ENCODE peak calls at places on chromosome 17, in six cellular contexts. U is head of caudate nucleus; A is transverse colon; W is Jurkat, Clone E6-1; X is AG04450; L is activated T-helper 1 cell treated with Interleukin-2 at 50 U/mL for 16 hours. Y is an unnamed sample.

GRCh38 chr17:74361613-74362391 is at the start of gene BTBD17:
- DNase-seq in U (peak), W (no peak), L (no peak), A (peak), X (no peak), Y (peak)

GRCh38 chr17:50593321-50593720 is 32.8 kb downstream of the CACNA1G start:
- DNase-seq in U (no peak), A (no peak), X (no peak), W (no peak), L (no peak), Y (no peak)

GRCh38 chr17:76146053-76146875 is 5.2 kb upstream of the FOXJ1 start:
- DNase-seq in X (no peak), A (no peak), W (no peak), L (no peak), U (no peak), Y (no peak)

GRCh38 chr17:66190738-66191606 is 961 bp downstream of the CEP112 start:
- DNase-seq in X (no peak), L (no peak), A (no peak), W (no peak), U (no peak), Y (no peak)

GRCh38 chr17:61179316-61179715 is 220.3 kb upstream of the TBX2 start:
- DNase-seq in L (no peak), X (no peak), U (no peak), W (no peak), A (no peak), Y (no peak)

GRCh38 chr17:72274632-72275031 is 153.8 kb downstream of the SOX9 start:
- DNase-seq in X (no peak), W (no peak), A (no peak), L (no peak), U (no peak), Y (no peak)

GRCh38 chr17:31700973-31701372 is 158.1 kb downstream of the COPRS start:
- DNase-seq in U (no peak), L (no peak), W (no peak), A (no peak), X (no peak), Y (no peak)

GRCh38 chr17:27630607-27631408 is at the start of gene LGALS9:
- DNase-seq in X (no peak), L (no peak), A (peak), U (no peak), W (peak), Y (peak)

GRCh38 chr17:33974276-33974675 is 280.8 kb upstream of the CCL2 start:
- DNase-seq in L (no peak), X (no peak), A (no peak), W (no peak), U (no peak), Y (no peak)

GRCh38 chr17:16304832-16305231 is 48.4 kb downstream of the CENPV start:
- DNase-seq in W (no peak), X (no peak), U (no peak), A (no peak), L (no peak), Y (no peak)

GRCh38 chr17:79415365-79415764 is 195.5 kb downstream of the RBFOX3 start:
- DNase-seq in W (no peak), U (no peak), L (no peak), A (no peak), X (no peak), Y (no peak)

GRCh38 chr17:40022961-40023541 is 7.8 kb downstream of the CSF3 start:
- DNase-seq in A (peak), W (no peak), X (no peak), L (no peak), U (no peak), Y (no peak)

GRCh38 chr17:17921192-17922082 is 50.8 kb downstream of the TOM1L2 start:
- DNase-seq in W (no peak), L (no peak), X (peak), U (peak), A (no peak), Y (no peak)

GRCh38 chr17:78838574-78839005 is 2.0 kb downstream of the USP36 start:
- DNase-seq in U (no peak), X (no peak), L (no peak), A (peak), W (no peak), Y (no peak)

GRCh38 chr17:33989357-33990148 is 265.5 kb upstream of the CCL2 start:
- DNase-seq in X (no peak), A (peak), W (no peak), U (no peak), L (no peak), Y (no peak)

GRCh38 chr17:13544292-13544691 is 57.4 kb downstream of the HS3ST3A1 start:
- DNase-seq in W (no peak), X (peak), L (no peak), U (no peak), A (peak), Y (no peak)

GRCh38 chr17:50439008-50439407 is 13.0 kb downstream of the ACSF2 start:
- DNase-seq in U (no peak), L (no peak), A (no peak), X (no peak), W (no peak), Y (no peak)

GRCh38 chr17:31517524-31517923 is 126.0 kb downstream of the RAB11FIP4 start:
- DNase-seq in U (peak), A (no peak), W (no peak), L (no peak), X (no peak), Y (no peak)

GRCh38 chr17:18182190-18182977 is 1.2 kb upstream of the ALKBH5 start:
- DNase-seq in A (peak), L (no peak), W (no peak), X (no peak), U (no peak), Y (no peak)

Y was measured in activated T-helper 2 cell treated with anti-CD3 and anti-CD28 coated beads, Interferon-gamma antibody, Interleukin-2, Interleukin-4, amounts not matched to agents 10 μg/mL and 5 μg/mL and 100 μg/mL, durations not matched to agents 14 hours and 24 hours and 36 hours.